ENCODE peak calls at places on chromosomes 5 and 9, in six cellular contexts. One of them, this sample, is unnamed.

GRCh38 chr5:100706796-100707195 is 171.6 kb downstream of the FAM174A start:
- DNase-seq in astrocyte: no peak
- DNase-seq in uterus: no peak
- DNase-seq in NB4: peak
- DNase-seq in CD8-positive, alpha-beta T cell: no peak
- DNase-seq in brain microvascular endothelial cell: no peak
- DNase-seq in this sample: no peak

GRCh38 chr9:18985464-18985951 is 47.5 kb downstream of the SAXO1 start:
- DNase-seq in astrocyte: no peak
- DNase-seq in uterus: no peak
- DNase-seq in NB4: no peak
- DNase-seq in CD8-positive, alpha-beta T cell: no peak
- DNase-seq in brain microvascular endothelial cell: no peak
- DNase-seq in this sample: no peak

GRCh38 chr9:16121168-16121567 is 568.3 kb downstream of the CCDC171 start:
- DNase-seq in astrocyte: no peak
- DNase-seq in uterus: no peak
- DNase-seq in NB4: no peak
- DNase-seq in CD8-positive, alpha-beta T cell: no peak
- DNase-seq in brain microvascular endothelial cell: no peak
- DNase-seq in this sample: no peak

GRCh38 chr9:89350988-89351557 is 32.8 kb downstream of the SECISBP2 start:
- DNase-seq in astrocyte: no peak
- DNase-seq in uterus: no peak
- DNase-seq in NB4: no peak
- DNase-seq in CD8-positive, alpha-beta T cell: no peak
- DNase-seq in brain microvascular endothelial cell: no peak
- DNase-seq in this sample: no peak

GRCh38 chr9:91360551-91361293 is 996 bp downstream of the AUH start:
- DNase-seq in astrocyte: no peak
- DNase-seq in uterus: no peak
- DNase-seq in NB4: no peak
- DNase-seq in CD8-positive, alpha-beta T cell: no peak
- DNase-seq in brain microvascular endothelial cell: no peak
- DNase-seq in this sample: no peak

GRCh38 chr9:33439731-33440130 is 7.7 kb downstream of the AQP3 start:
- DNase-seq in astrocyte: no peak
- DNase-seq in uterus: no peak
- DNase-seq in NB4: no peak
- DNase-seq in CD8-positive, alpha-beta T cell: no peak
- DNase-seq in brain microvascular endothelial cell: no peak
- DNase-seq in this sample: no peak

GRCh38 chr9:73348485-73348884 is 196.8 kb downstream of the ANXA1 start:
- DNase-seq in astrocyte: peak
- DNase-seq in uterus: no peak
- DNase-seq in NB4: peak
- DNase-seq in CD8-positive, alpha-beta T cell: no peak
- DNase-seq in brain microvascular endothelial cell: no peak
- DNase-seq in this sample: no peak

GRCh38 chr5:132436936-132437335 is 53.6 kb downstream of the IRF1 start:
- DNase-seq in astrocyte: no peak
- DNase-seq in uterus: no peak
- DNase-seq in NB4: no peak
- DNase-seq in CD8-positive, alpha-beta T cell: no peak
- DNase-seq in brain microvascular endothelial cell: no peak
- DNase-seq in this sample: no peak

GRCh38 chr9:71806916-71807315 is 38.6 kb upstream of the CEMIP2 start:
- DNase-seq in astrocyte: peak
- DNase-seq in uterus: peak
- DNase-seq in NB4: peak
- DNase-seq in CD8-positive, alpha-beta T cell: peak
- DNase-seq in brain microvascular endothelial cell: peak
- DNase-seq in this sample: peak

GRCh38 chr5:23274156-23274555 is 233.3 kb upstream of the PRDM9 start:
- DNase-seq in astrocyte: no peak
- DNase-seq in uterus: no peak
- DNase-seq in NB4: no peak
- DNase-seq in CD8-positive, alpha-beta T cell: no peak
- DNase-seq in brain microvascular endothelial cell: no peak
- DNase-seq in this sample: no peak

GRCh38 chr9:3028535-3028934 is 184.6 kb upstream of the PUM3 start:
- DNase-seq in astrocyte: no peak
- DNase-seq in uterus: no peak
- DNase-seq in NB4: no peak
- DNase-seq in CD8-positive, alpha-beta T cell: no peak
- DNase-seq in brain microvascular endothelial cell: no peak
- DNase-seq in this sample: no peak

GRCh38 chr5:1055896-1056610 is 47.5 kb downstream of the NKD2 start:
- DNase-seq in astrocyte: no peak
- DNase-seq in uterus: no peak
- DNase-seq in NB4: no peak
- DNase-seq in CD8-positive, alpha-beta T cell: no peak
- DNase-seq in brain microvascular endothelial cell: no peak
- DNase-seq in this sample: no peak

GRCh38 chr5:78760411-78761169 is 112.0 kb upstream of the LHFPL2 start:
- DNase-seq in astrocyte: no peak
- DNase-seq in uterus: no peak
- DNase-seq in NB4: peak
- DNase-seq in CD8-positive, alpha-beta T cell: no peak
- DNase-seq in brain microvascular endothelial cell: no peak
- DNase-seq in this sample: no peak

GRCh38 chr9:114116061-114116747 is 17.1 kb upstream of the KIF12 start:
- DNase-seq in astrocyte: no peak
- DNase-seq in uterus: no peak
- DNase-seq in NB4: no peak
- DNase-seq in CD8-positive, alpha-beta T cell: no peak
- DNase-seq in brain microvascular endothelial cell: no peak
- DNase-seq in this sample: no peak

GRCh38 chr5:104024538-104024937 is 461.9 kb upstream of the NUDT12 start:
- DNase-seq in astrocyte: no peak
- DNase-seq in uterus: no peak
- DNase-seq in NB4: no peak
- DNase-seq in CD8-positive, alpha-beta T cell: no peak
- DNase-seq in brain microvascular endothelial cell: no peak
- DNase-seq in this sample: no peak

GRCh38 chr9:135223831-135224230 is 136.4 kb downstream of the OLFM1 start:
- DNase-seq in astrocyte: no peak
- DNase-seq in uterus: no peak
- DNase-seq in NB4: peak
- DNase-seq in CD8-positive, alpha-beta T cell: no peak
- DNase-seq in brain microvascular endothelial cell: no peak
- DNase-seq in this sample: peak

GRCh38 chr5:153799466-153799865 is 239.2 kb downstream of the FAM114A2 start:
- DNase-seq in astrocyte: no peak
- DNase-seq in uterus: no peak
- DNase-seq in NB4: no peak
- DNase-seq in CD8-positive, alpha-beta T cell: no peak
- DNase-seq in brain microvascular endothelial cell: no peak
- DNase-seq in this sample: no peak

GRCh38 chr5:166367391-166367790 is 1924.1 kb upstream of the WWC1 start:
- DNase-seq in astrocyte: no peak
- DNase-seq in uterus: no peak
- DNase-seq in NB4: no peak
- DNase-seq in CD8-positive, alpha-beta T cell: no peak
- DNase-seq in brain microvascular endothelial cell: no peak
- DNase-seq in this sample: no peak

GRCh38 chr5:96026334-96027065 is 64.8 kb upstream of the ELL2 start:
- DNase-seq in astrocyte: peak
- DNase-seq in uterus: no peak
- DNase-seq in NB4: no peak
- DNase-seq in CD8-positive, alpha-beta T cell: no peak
- DNase-seq in brain microvascular endothelial cell: peak
- DNase-seq in this sample: no peak

GRCh38 chr9:653421-653820 is 188.1 kb upstream of the DMRT1 start:
- DNase-seq in astrocyte: no peak
- DNase-seq in uterus: no peak
- DNase-seq in NB4: no peak
- DNase-seq in CD8-positive, alpha-beta T cell: no peak
- DNase-seq in brain microvascular endothelial cell: no peak
- DNase-seq in this sample: no peak

GRCh38 chr9:72396247-72397091 is 31.5 kb upstream of the ZFAND5 start:
- DNase-seq in astrocyte: peak
- DNase-seq in uterus: no peak
- DNase-seq in NB4: peak
- DNase-seq in CD8-positive, alpha-beta T cell: no peak
- DNase-seq in brain microvascular endothelial cell: no peak
- DNase-seq in this sample: no peak

GRCh38 chr9:131397100-131397790 is 3.4 kb downstream of the PRRC2B start:
- DNase-seq in astrocyte: peak
- DNase-seq in uterus: no peak
- DNase-seq in NB4: no peak
- DNase-seq in CD8-positive, alpha-beta T cell: no peak
- DNase-seq in brain microvascular endothelial cell: no peak
- DNase-seq in this sample: no peak

GRCh38 chr5:118700510-118700909 is 287.8 kb downstream of the DTWD2 start:
- DNase-seq in astrocyte: no peak
- DNase-seq in uterus: no peak
- DNase-seq in NB4: no peak
- DNase-seq in CD8-positive, alpha-beta T cell: no peak
- DNase-seq in brain microvascular endothelial cell: no peak
- DNase-seq in this sample: no peak

GRCh38 chr5:80877592-80877991 is 82.6 kb upstream of the RASGRF2 start:
- DNase-seq in astrocyte: no peak
- DNase-seq in uterus: no peak
- DNase-seq in NB4: no peak
- DNase-seq in CD8-positive, alpha-beta T cell: no peak
- DNase-seq in brain microvascular endothelial cell: no peak
- DNase-seq in this sample: no peak

GRCh38 chr5:107808671-107809137 is 138.0 kb upstream of the EFNA5 start:
- DNase-seq in astrocyte: no peak
- DNase-seq in uterus: no peak
- DNase-seq in NB4: no peak
- DNase-seq in CD8-positive, alpha-beta T cell: no peak
- DNase-seq in brain microvascular endothelial cell: no peak
- DNase-seq in this sample: no peak

GRCh38 chr5:168528521-168529360 is at the start of gene FBLL1:
- DNase-seq in astrocyte: peak
- DNase-seq in uterus: no peak
- DNase-seq in NB4: peak
- DNase-seq in CD8-positive, alpha-beta T cell: peak
- DNase-seq in brain microvascular endothelial cell: peak
- DNase-seq in this sample: no peak
- H3K4me3 ChIP-seq in astrocyte: peak
- H3K4me3 ChIP-seq in uterus: no peak
- H3K4me3 ChIP-seq in NB4: no peak
- H3K4me3 ChIP-seq in CD8-positive, alpha-beta T cell: peak
- H3K4me3 ChIP-seq in brain microvascular endothelial cell: peak
- H3K4me3 ChIP-seq in this sample: peak

GRCh38 chr5:123094919-123095693 is 6.1 kb downstream of the PRDM6 start:
- DNase-seq in astrocyte: no peak
- DNase-seq in uterus: no peak
- DNase-seq in NB4: no peak
- DNase-seq in CD8-positive, alpha-beta T cell: no peak
- DNase-seq in brain microvascular endothelial cell: no peak
- DNase-seq in this sample: peak
- H3K4me3 ChIP-seq in astrocyte: no peak
- H3K4me3 ChIP-seq in uterus: no peak
- H3K4me3 ChIP-seq in NB4: no peak
- H3K4me3 ChIP-seq in CD8-positive, alpha-beta T cell: no peak
- H3K4me3 ChIP-seq in brain microvascular endothelial cell: no peak
- H3K4me3 ChIP-seq in this sample: peak

GRCh38 chr9:87713990-87714335 is 12.0 kb upstream of the CTSL start:
- DNase-seq in astrocyte: no peak
- DNase-seq in uterus: no peak
- DNase-seq in NB4: no peak
- DNase-seq in CD8-positive, alpha-beta T cell: no peak
- DNase-seq in brain microvascular endothelial cell: no peak
- DNase-seq in this sample: no peak

GRCh38 chr9:87714819-87715218 is 11.1 kb upstream of the CTSL start:
- DNase-seq in astrocyte: peak
- DNase-seq in uterus: peak
- DNase-seq in NB4: peak
- DNase-seq in CD8-positive, alpha-beta T cell: no peak
- DNase-seq in brain microvascular endothelial cell: peak
- DNase-seq in this sample: peak

GRCh38 chr9:87713278-87713989 is 12.5 kb upstream of the CTSL start:
- DNase-seq in astrocyte: peak
- DNase-seq in uterus: peak
- DNase-seq in NB4: peak
- DNase-seq in CD8-positive, alpha-beta T cell: no peak
- DNase-seq in brain microvascular endothelial cell: peak
- DNase-seq in this sample: peak

GRCh38 chr9:87711857-87712800 is 13.8 kb upstream of the CTSL start:
- DNase-seq in astrocyte: peak
- DNase-seq in uterus: no peak
- DNase-seq in NB4: no peak
- DNase-seq in CD8-positive, alpha-beta T cell: no peak
- DNase-seq in brain microvascular endothelial cell: peak
- DNase-seq in this sample: no peak

DNA sequence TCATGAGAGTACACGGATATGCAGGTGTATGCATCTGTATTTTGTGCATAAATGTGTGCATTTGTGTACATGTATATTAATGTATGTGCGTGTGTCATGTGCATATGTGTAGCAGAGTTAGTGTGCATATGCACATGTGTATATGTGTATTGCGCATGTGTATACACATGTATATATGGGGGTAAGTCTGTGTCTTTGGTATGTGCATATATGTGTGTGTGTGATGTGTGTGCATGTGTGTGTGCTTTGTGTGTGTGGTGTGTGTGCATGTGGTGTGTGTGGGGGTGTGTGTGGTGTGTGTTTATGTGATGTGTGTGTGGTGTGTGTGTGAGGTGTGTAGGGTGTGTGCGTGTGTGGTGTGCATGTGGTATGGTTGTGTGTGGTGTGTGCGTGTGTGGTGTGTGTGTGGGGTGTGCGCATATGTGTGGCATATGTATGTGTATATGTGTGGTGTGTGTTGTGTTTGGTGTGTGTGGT is 13.1 kb upstream of the CTSL start:
- DNase-seq in astrocyte: peak
- DNase-seq in uterus: no peak
- DNase-seq in NB4: no peak
- DNase-seq in CD8-positive, alpha-beta T cell: no peak
- DNase-seq in brain microvascular endothelial cell: no peak
- DNase-seq in this sample: no peak
- H3K4me3 ChIP-seq in astrocyte: peak
- H3K4me3 ChIP-seq in uterus: no peak
- H3K4me3 ChIP-seq in NB4: no peak
- H3K4me3 ChIP-seq in CD8-positive, alpha-beta T cell: no peak
- H3K4me3 ChIP-seq in brain microvascular endothelial cell: no peak
- H3K4me3 ChIP-seq in this sample: no peak

GRCh38 chr5:2281446-2281845 is 398.7 kb upstream of the IRX4 start:
- DNase-seq in astrocyte: no peak
- DNase-seq in uterus: no peak
- DNase-seq in NB4: no peak
- DNase-seq in CD8-positive, alpha-beta T cell: no peak
- DNase-seq in brain microvascular endothelial cell: no peak
- DNase-seq in this sample: peak

GRCh38 chr5:2276101-2276500 is 393.4 kb upstream of the IRX4 start:
- DNase-seq in astrocyte: no peak
- DNase-seq in uterus: no peak
- DNase-seq in NB4: no peak
- DNase-seq in CD8-positive, alpha-beta T cell: no peak
- DNase-seq in brain microvascular endothelial cell: no peak
- DNase-seq in this sample: peak

GRCh38 chr5:2280318-2280717 is 397.6 kb upstream of the IRX4 start:
- DNase-seq in astrocyte: no peak
- DNase-seq in uterus: no peak
- DNase-seq in NB4: no peak
- DNase-seq in CD8-positive, alpha-beta T cell: no peak
- DNase-seq in brain microvascular endothelial cell: no peak
- DNase-seq in this sample: no peak

GRCh38 chr5:2277886-2278285 is 395.2 kb upstream of the IRX4 start:
- DNase-seq in astrocyte: no peak
- DNase-seq in uterus: no peak
- DNase-seq in NB4: no peak
- DNase-seq in CD8-positive, alpha-beta T cell: no peak
- DNase-seq in brain microvascular endothelial cell: no peak
- DNase-seq in this sample: peak

GRCh38 chr5:2278825-2279224 is 396.1 kb upstream of the IRX4 start:
- DNase-seq in astrocyte: no peak
- DNase-seq in uterus: no peak
- DNase-seq in NB4: no peak
- DNase-seq in CD8-positive, alpha-beta T cell: no peak
- DNase-seq in brain microvascular endothelial cell: no peak
- DNase-seq in this sample: peak
- H3K4me3 ChIP-seq in astrocyte: no peak
- H3K4me3 ChIP-seq in uterus: no peak
- H3K4me3 ChIP-seq in NB4: no peak
- H3K4me3 ChIP-seq in CD8-positive, alpha-beta T cell: no peak
- H3K4me3 ChIP-seq in brain microvascular endothelial cell: no peak
- H3K4me3 ChIP-seq in this sample: no peak